ENCODE peak calls at places on chromosome 5, in four cellular contexts. One of them, this sample, is unnamed.
A peak's percentile ranks its signal among the peaks of the same experiment; 100 is the strongest.

GRCh38 chr5:52961238-52961637 is 27.9 kb upstream of the ITGA2 start:
- DNase-seq in LoVo: no peak
- DNase-seq in H9: no peak
- DNase-seq in kidney: no peak
- DNase-seq in this sample: no peak

GRCh38 chr5:175731756-175732465 is 74.0 kb downstream of the HRH2 start:
- DNase-seq in LoVo: no peak
- DNase-seq in H9: no peak
- DNase-seq in kidney: peak; percentile 8
- DNase-seq in this sample: no peak

GRCh38 chr5:139394123-139394653 is 716 bp downstream of the PROB1 start:
- DNase-seq in LoVo: no peak
- DNase-seq in H9: peak; percentile 61
- DNase-seq in kidney: peak; percentile 89
- DNase-seq in this sample: no peak

GRCh38 chr5:14182761-14183160 is 39.6 kb downstream of the TRIO start:
- DNase-seq in LoVo: no peak
- DNase-seq in H9: no peak
- DNase-seq in kidney: no peak
- DNase-seq in this sample: no peak

GRCh38 chr5:174239718-174240117 is 194.2 kb downstream of the NSG2 start:
- DNase-seq in LoVo: no peak
- DNase-seq in H9: no peak
- DNase-seq in kidney: no peak
- DNase-seq in this sample: no peak

GRCh38 chr5:149205625-149206523 is 64.6 kb downstream of the ABLIM3 start:
- DNase-seq in LoVo: no peak
- DNase-seq in H9: no peak
- DNase-seq in kidney: peak; percentile 87
- DNase-seq in this sample: peak; percentile 49

GRCh38 chr5:33231935-33232334 is 208.8 kb upstream of the TARS1 start:
- DNase-seq in LoVo: no peak
- DNase-seq in H9: no peak
- DNase-seq in kidney: no peak
- DNase-seq in this sample: no peak

GRCh38 chr5:39283231-39283818 is 64.0 kb upstream of the FYB1 start:
- DNase-seq in LoVo: peak; percentile 19
- DNase-seq in H9: peak; percentile 60
- DNase-seq in kidney: no peak
- DNase-seq in this sample: peak; percentile 40

GRCh38 chr5:138962619-138963370 is 87.7 kb upstream of the LRRTM2 start:
- DNase-seq in LoVo: no peak
- DNase-seq in H9: no peak
- DNase-seq in kidney: no peak
- DNase-seq in this sample: no peak